ENCODE peak calls at places on chromosome 17, in ten cellular contexts. One of them, this sample, is unnamed. For H3K27me3, the result is how much of the 10 kb centered on the place peaks cover.

GRCh38 chr17:34099859-34100258 is 155.2 kb upstream of the CCL2 start:
- DNase-seq in uterus: no peak
- DNase-seq in cardiac muscle cell: no peak
- DNase-seq in breast epithelium: no peak
- DNase-seq in heart right ventricle: no peak
- DNase-seq in stomach: no peak
- DNase-seq in PC-3: no peak
- DNase-seq in CD4-positive, CD25-positive, alpha-beta regulatory T cell: no peak
- DNase-seq in right atrium auricular region: no peak
- DNase-seq in fibroblast of lung: no peak
- DNase-seq in this sample: no peak

GRCh38 chr17:67602974-67603373 is 114.8 kb upstream of the NOL11 start:
- DNase-seq in stomach: peak
- DNase-seq in uterus: no peak
- DNase-seq in PC-3: peak
- DNase-seq in cardiac muscle cell: peak
- DNase-seq in CD4-positive, CD25-positive, alpha-beta regulatory T cell: peak
- DNase-seq in heart right ventricle: no peak
- DNase-seq in fibroblast of lung: peak
- DNase-seq in breast epithelium: no peak
- DNase-seq in right atrium auricular region: no peak
- DNase-seq in this sample: peak

GRCh38 chr17:59525668-59526067 is 39.7 kb upstream of the DHX40 start:
- DNase-seq in breast epithelium: no peak
- DNase-seq in fibroblast of lung: no peak
- DNase-seq in cardiac muscle cell: no peak
- DNase-seq in CD4-positive, CD25-positive, alpha-beta regulatory T cell: no peak
- DNase-seq in right atrium auricular region: no peak
- DNase-seq in PC-3: no peak
- DNase-seq in uterus: no peak
- DNase-seq in stomach: no peak
- DNase-seq in heart right ventricle: no peak
- DNase-seq in this sample: no peak

GRCh38 chr17:41510251-41511065 is 5.0 kb upstream of the KRT13 start:
- DNase-seq in CD4-positive, CD25-positive, alpha-beta regulatory T cell: no peak
- DNase-seq in cardiac muscle cell: no peak
- DNase-seq in heart right ventricle: no peak
- DNase-seq in PC-3: no peak
- DNase-seq in uterus: no peak
- DNase-seq in breast epithelium: no peak
- DNase-seq in right atrium auricular region: no peak
- DNase-seq in fibroblast of lung: no peak
- DNase-seq in stomach: no peak
- DNase-seq in this sample: no peak

GRCh38 chr17:19386276-19386863 is 620 bp downstream of the MFAP4 start:
- DNase-seq in uterus: peak
- DNase-seq in CD4-positive, CD25-positive, alpha-beta regulatory T cell: no peak
- DNase-seq in cardiac muscle cell: no peak
- DNase-seq in right atrium auricular region: peak
- DNase-seq in stomach: peak
- DNase-seq in breast epithelium: no peak
- DNase-seq in PC-3: peak
- DNase-seq in heart right ventricle: no peak
- DNase-seq in fibroblast of lung: peak
- DNase-seq in this sample: no peak

GRCh38 chr17:7260601-7261376 is 1.5 kb downstream of the CLDN7 start:
- DNase-seq in uterus: no peak
- DNase-seq in CD4-positive, CD25-positive, alpha-beta regulatory T cell: peak
- DNase-seq in right atrium auricular region: no peak
- DNase-seq in PC-3: peak
- DNase-seq in stomach: peak
- DNase-seq in cardiac muscle cell: peak
- DNase-seq in breast epithelium: peak
- DNase-seq in fibroblast of lung: no peak
- DNase-seq in heart right ventricle: no peak
- DNase-seq in this sample: peak

GRCh38 chr17:17783825-17784598 is 52.8 kb downstream of the SREBF1 start:
- DNase-seq in breast epithelium: no peak
- DNase-seq in uterus: peak
- DNase-seq in PC-3: no peak
- DNase-seq in CD4-positive, CD25-positive, alpha-beta regulatory T cell: peak
- DNase-seq in cardiac muscle cell: peak
- DNase-seq in heart right ventricle: peak
- DNase-seq in stomach: peak
- DNase-seq in fibroblast of lung: peak
- DNase-seq in right atrium auricular region: no peak
- DNase-seq in this sample: no peak

GRCh38 chr17:40015005-40015997 is at the start of gene CSF3:
- DNase-seq in stomach: peak
- DNase-seq in cardiac muscle cell: no peak
- DNase-seq in heart right ventricle: no peak
- DNase-seq in fibroblast of lung: no peak
- DNase-seq in PC-3: no peak
- DNase-seq in CD4-positive, CD25-positive, alpha-beta regulatory T cell: no peak
- DNase-seq in breast epithelium: no peak
- DNase-seq in uterus: peak
- DNase-seq in right atrium auricular region: peak
- DNase-seq in this sample: no peak

GRCh38 chr17:82297280-82297803 is 20.1 kb downstream of the CD7 start:
- DNase-seq in uterus: peak
- DNase-seq in stomach: peak
- DNase-seq in right atrium auricular region: peak
- DNase-seq in breast epithelium: peak
- DNase-seq in fibroblast of lung: peak
- DNase-seq in heart right ventricle: peak
- DNase-seq in cardiac muscle cell: no peak
- DNase-seq in PC-3: peak
- DNase-seq in CD4-positive, CD25-positive, alpha-beta regulatory T cell: peak
- DNase-seq in this sample: no peak

GRCh38 chr17:70655179-70655578 is 485.8 kb downstream of the KCNJ2 start:
- DNase-seq in fibroblast of lung: no peak
- DNase-seq in stomach: no peak
- DNase-seq in uterus: no peak
- DNase-seq in heart right ventricle: no peak
- DNase-seq in CD4-positive, CD25-positive, alpha-beta regulatory T cell: no peak
- DNase-seq in right atrium auricular region: no peak
- DNase-seq in PC-3: no peak
- DNase-seq in breast epithelium: no peak
- DNase-seq in cardiac muscle cell: no peak
- DNase-seq in this sample: no peak

DNA sequence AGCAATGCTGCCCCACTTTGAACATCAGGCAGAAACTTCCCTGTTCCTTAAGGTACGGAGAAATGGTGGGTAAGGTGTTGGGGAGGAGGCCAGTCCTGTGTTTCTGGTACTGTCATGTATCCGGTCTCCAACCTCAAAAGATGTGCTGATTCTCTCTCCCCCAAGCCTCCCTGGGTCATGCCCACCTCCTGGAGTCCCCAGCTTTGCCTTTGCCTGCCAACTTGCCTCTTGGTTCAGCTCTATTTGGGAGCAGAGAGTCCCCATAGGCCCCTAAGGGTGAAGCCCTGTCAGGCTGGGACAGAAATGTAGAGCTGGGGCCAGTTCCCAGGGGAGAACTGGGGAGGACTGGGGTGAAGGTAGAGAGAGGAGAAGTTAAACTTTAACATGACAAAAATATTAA is 1.6 kb upstream of the TBX21 start:
- DNase-seq in fibroblast of lung: no peak
- DNase-seq in heart right ventricle: no peak
- DNase-seq in uterus: no peak
- DNase-seq in PC-3: no peak
- DNase-seq in breast epithelium: no peak
- DNase-seq in stomach: no peak
- DNase-seq in right atrium auricular region: no peak
- DNase-seq in CD4-positive, CD25-positive, alpha-beta regulatory T cell: no peak
- DNase-seq in cardiac muscle cell: no peak
- DNase-seq in this sample: peak
- H3K27me3 ChIP-seq in fibroblast of lung: half or more
- H3K27me3 ChIP-seq in heart right ventricle: under half
- H3K27me3 ChIP-seq in uterus: under half
- H3K27me3 ChIP-seq in PC-3: under half
- H3K27me3 ChIP-seq in breast epithelium: half or more
- H3K27me3 ChIP-seq in stomach: half or more
- H3K27me3 ChIP-seq in right atrium auricular region: under half
- H3K27me3 ChIP-seq in CD4-positive, CD25-positive, alpha-beta regulatory T cell: under half
- H3K27me3 ChIP-seq in cardiac muscle cell: half or more
- H3K27me3 ChIP-seq in this sample: under half

GRCh38 chr17:65544658-65545057 is 16.8 kb downstream of the AXIN2 start:
- DNase-seq in right atrium auricular region: no peak
- DNase-seq in PC-3: no peak
- DNase-seq in breast epithelium: no peak
- DNase-seq in uterus: no peak
- DNase-seq in CD4-positive, CD25-positive, alpha-beta regulatory T cell: no peak
- DNase-seq in cardiac muscle cell: no peak
- DNase-seq in fibroblast of lung: no peak
- DNase-seq in stomach: no peak
- DNase-seq in heart right ventricle: no peak
- DNase-seq in this sample: no peak
- H3K27me3 ChIP-seq in right atrium auricular region: under half
- H3K27me3 ChIP-seq in PC-3: under half
- H3K27me3 ChIP-seq in breast epithelium: under half
- H3K27me3 ChIP-seq in uterus: under half
- H3K27me3 ChIP-seq in CD4-positive, CD25-positive, alpha-beta regulatory T cell: under half
- H3K27me3 ChIP-seq in cardiac muscle cell: under half
- H3K27me3 ChIP-seq in fibroblast of lung: under half
- H3K27me3 ChIP-seq in stomach: under half
- H3K27me3 ChIP-seq in heart right ventricle: under half
- H3K27me3 ChIP-seq in this sample: under half

DNA sequence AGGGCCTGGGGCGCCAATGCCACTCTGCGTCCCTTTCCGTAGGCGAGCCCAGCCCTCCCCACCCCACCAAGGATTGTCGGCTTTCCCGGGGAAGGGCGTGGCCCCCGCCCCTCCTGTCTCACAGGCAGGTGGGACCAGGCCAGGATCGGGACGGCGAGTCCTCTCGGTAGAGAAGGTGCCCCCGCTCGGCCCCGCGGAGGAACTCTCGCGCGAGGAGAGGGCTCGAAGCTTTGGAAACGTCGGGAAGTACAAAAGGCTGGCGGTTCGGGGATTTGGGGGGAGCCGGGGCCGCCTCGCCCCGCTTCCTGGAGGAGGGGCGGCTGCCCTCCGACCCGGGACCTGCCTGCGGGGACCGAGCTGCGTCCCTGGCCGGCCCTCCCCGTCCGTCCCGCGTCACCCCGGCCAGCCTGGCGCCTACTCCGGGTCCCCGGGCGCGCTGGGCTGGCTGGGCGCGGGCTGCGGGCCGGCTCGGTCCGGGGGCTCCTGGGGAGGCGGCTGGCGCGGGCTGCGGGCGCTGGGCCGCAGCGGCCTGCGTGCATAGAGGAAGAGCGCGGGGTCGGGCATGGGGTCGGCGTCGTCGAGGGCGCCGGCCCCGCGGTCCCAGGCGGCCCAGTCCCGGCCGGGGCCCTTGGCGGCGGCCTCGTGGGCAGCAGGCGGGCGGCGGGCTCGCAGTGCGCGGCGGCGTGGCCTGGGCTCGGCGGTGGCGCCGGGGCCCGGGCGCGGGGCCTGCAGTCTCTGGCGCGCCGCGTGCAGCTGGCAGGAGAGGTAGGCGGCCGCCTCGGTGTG is 12.6 kb upstream of the CLUH start:
- DNase-seq in uterus: no peak
- DNase-seq in CD4-positive, CD25-positive, alpha-beta regulatory T cell: no peak
- DNase-seq in stomach: no peak
- DNase-seq in PC-3: peak
- DNase-seq in cardiac muscle cell: no peak
- DNase-seq in breast epithelium: no peak
- DNase-seq in heart right ventricle: peak
- DNase-seq in right atrium auricular region: no peak
- DNase-seq in fibroblast of lung: no peak
- DNase-seq in this sample: peak
- H3K27me3 ChIP-seq in uterus: under half
- H3K27me3 ChIP-seq in CD4-positive, CD25-positive, alpha-beta regulatory T cell: under half
- H3K27me3 ChIP-seq in stomach: half or more
- H3K27me3 ChIP-seq in PC-3: under half
- H3K27me3 ChIP-seq in cardiac muscle cell: under half
- H3K27me3 ChIP-seq in breast epithelium: under half
- H3K27me3 ChIP-seq in heart right ventricle: under half
- H3K27me3 ChIP-seq in right atrium auricular region: under half
- H3K27me3 ChIP-seq in fibroblast of lung: under half
- H3K27me3 ChIP-seq in this sample: under half

DNA sequence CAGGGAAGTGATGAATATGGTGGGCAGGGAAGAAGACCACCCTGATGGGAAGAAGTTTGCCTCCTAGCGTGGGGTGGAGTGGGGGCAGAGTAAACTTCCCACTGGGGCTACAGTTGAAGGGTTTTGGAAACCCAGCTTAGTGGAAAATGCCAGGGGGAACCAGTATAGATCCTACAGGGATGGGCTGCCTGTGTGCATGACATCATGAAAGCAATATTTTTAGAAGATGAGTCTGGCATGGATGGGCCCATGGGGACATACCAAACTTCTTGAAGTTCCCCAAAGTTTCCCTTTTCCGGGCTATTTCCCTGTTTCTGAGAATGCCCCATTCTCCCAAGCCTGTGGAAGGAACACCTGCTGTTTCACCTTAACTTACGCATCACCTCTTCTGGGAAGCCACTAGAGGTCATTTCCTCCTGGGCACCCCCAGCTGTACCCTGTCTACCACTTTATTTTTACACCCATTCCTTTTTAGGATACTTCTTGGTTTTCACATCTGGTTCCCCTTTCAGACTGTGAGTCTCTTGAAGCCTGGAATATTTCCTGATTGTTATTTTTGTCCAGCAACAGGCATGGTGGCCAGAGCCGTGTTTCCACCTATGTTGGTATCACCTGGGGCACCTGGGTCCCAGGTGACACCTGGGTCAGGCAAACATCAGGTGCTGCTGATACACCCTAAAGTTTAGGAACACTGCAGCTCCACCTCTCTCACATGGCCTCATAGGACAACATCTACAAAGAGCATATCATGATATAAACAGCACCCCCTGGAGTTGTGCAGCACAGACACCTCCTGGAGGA is 9.8 kb downstream of the SOCS3 start:
- DNase-seq in fibroblast of lung: no peak
- DNase-seq in CD4-positive, CD25-positive, alpha-beta regulatory T cell: no peak
- DNase-seq in PC-3: no peak
- DNase-seq in stomach: no peak
- DNase-seq in breast epithelium: no peak
- DNase-seq in cardiac muscle cell: no peak
- DNase-seq in heart right ventricle: no peak
- DNase-seq in right atrium auricular region: no peak
- DNase-seq in uterus: no peak
- DNase-seq in this sample: no peak
- H3K27me3 ChIP-seq in fibroblast of lung: under half
- H3K27me3 ChIP-seq in CD4-positive, CD25-positive, alpha-beta regulatory T cell: under half
- H3K27me3 ChIP-seq in PC-3: under half
- H3K27me3 ChIP-seq in stomach: under half
- H3K27me3 ChIP-seq in breast epithelium: under half
- H3K27me3 ChIP-seq in cardiac muscle cell: under half
- H3K27me3 ChIP-seq in heart right ventricle: under half
- H3K27me3 ChIP-seq in right atrium auricular region: under half
- H3K27me3 ChIP-seq in uterus: under half
- H3K27me3 ChIP-seq in this sample: under half

This sample was measured in Caco-2.